ENCODE peak calls at places on chromosome 21, in four cellular contexts. One of them, this sample, is unnamed.

GRCh38 chr21:46214478-46215340 is 13.9 kb downstream of the LSS start:
- DNase-seq in uterus: peak
- DNase-seq in body of pancreas: no peak
- DNase-seq in IMR-90: no peak
- DNase-seq in this sample: no peak

GRCh38 chr21:32921632-32922230 is 104.0 kb upstream of the OLIG2 start:
- DNase-seq in uterus: no peak
- DNase-seq in body of pancreas: no peak
- DNase-seq in IMR-90: peak
- DNase-seq in this sample: peak

GRCh38 chr21:45494851-45495680 is 47.2 kb downstream of the SLC19A1 start:
- DNase-seq in uterus: no peak
- DNase-seq in body of pancreas: no peak
- DNase-seq in IMR-90: no peak
- DNase-seq in this sample: no peak

GRCh38 chr21:45119812-45120211 is 45.4 kb downstream of the ADARB1 start:
- DNase-seq in uterus: peak
- DNase-seq in body of pancreas: no peak
- DNase-seq in IMR-90: no peak
- DNase-seq in this sample: no peak

GRCh38 chr21:37276377-37276776 is 9.2 kb upstream of the VPS26C start:
- DNase-seq in uterus: no peak
- DNase-seq in body of pancreas: no peak
- DNase-seq in IMR-90: no peak
- DNase-seq in this sample: no peak

GRCh38 chr21:25639167-25639921 is at the start of gene JAM2:
- DNase-seq in uterus: peak
- DNase-seq in body of pancreas: peak
- DNase-seq in IMR-90: peak
- DNase-seq in this sample: peak

GRCh38 chr21:34130598-34130985 is 57.2 kb downstream of the MRPS6 start:
- DNase-seq in uterus: no peak
- DNase-seq in body of pancreas: no peak
- DNase-seq in IMR-90: no peak
- DNase-seq in this sample: no peak

GRCh38 chr21:27683292-27683691 is 716.4 kb upstream of the ADAMTS5 start:
- DNase-seq in uterus: no peak
- DNase-seq in body of pancreas: no peak
- DNase-seq in IMR-90: no peak
- DNase-seq in this sample: no peak

GRCh38 chr21:17539323-17539722 is 26.5 kb downstream of the CXADR start:
- DNase-seq in uterus: no peak
- DNase-seq in body of pancreas: no peak
- DNase-seq in IMR-90: no peak
- DNase-seq in this sample: no peak

GRCh38 chr21:17539743-17540341 is 27.0 kb downstream of the CXADR start:
- DNase-seq in uterus: no peak
- DNase-seq in body of pancreas: no peak
- DNase-seq in IMR-90: no peak
- DNase-seq in this sample: no peak

GRCh38 chr21:17538576-17538975 is 25.7 kb downstream of the CXADR start:
- DNase-seq in uterus: no peak
- DNase-seq in body of pancreas: no peak
- DNase-seq in IMR-90: no peak
- DNase-seq in this sample: no peak

GRCh38 chr21:17540530-17540929 is 27.7 kb downstream of the CXADR start:
- DNase-seq in uterus: no peak
- DNase-seq in body of pancreas: no peak
- DNase-seq in IMR-90: no peak
- DNase-seq in this sample: no peak

DNA sequence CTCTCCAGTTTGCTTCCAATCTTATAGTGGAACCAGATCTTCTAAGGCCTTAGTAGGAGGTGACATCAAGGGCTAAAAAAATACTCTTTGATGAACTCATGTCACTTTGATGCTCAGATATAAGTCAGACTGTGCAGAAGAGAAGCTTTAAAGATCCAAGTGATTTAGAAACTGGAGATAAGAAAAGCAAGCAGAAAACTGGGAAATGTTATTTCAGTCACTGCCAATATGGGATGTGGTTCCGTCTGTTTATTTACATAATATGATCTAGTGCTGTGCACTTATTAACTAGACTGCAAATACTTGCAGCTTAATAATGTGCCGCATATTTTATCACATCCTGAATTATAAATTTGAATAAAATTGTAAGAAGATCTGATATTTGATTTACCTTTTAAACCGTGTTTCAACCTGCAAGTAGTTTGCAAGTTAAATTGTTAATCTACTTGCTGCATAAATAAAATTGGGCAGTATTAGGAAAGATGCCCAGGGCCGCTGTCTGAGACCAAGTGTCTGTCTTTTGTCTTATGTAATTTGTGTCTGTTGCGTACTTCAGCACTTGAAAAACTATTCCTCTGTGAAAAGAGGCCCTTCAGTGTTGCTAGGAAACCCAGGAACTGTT is 29.6 kb downstream of the CXADR start:
- DNase-seq in uterus: no peak
- DNase-seq in body of pancreas: no peak
- DNase-seq in IMR-90: no peak
- DNase-seq in this sample: no peak
- TF ChIP-seq POLR2A in uterus: no peak
- TF ChIP-seq POLR2A in body of pancreas: no peak
- TF ChIP-seq POLR2A in IMR-90: no peak
- TF ChIP-seq POLR2A in this sample: no peak

GRCh38 chr21:43735236-43736091 is 16.5 kb downstream of the PDXK start:
- DNase-seq in uterus: no peak
- DNase-seq in body of pancreas: no peak
- DNase-seq in IMR-90: no peak
- DNase-seq in this sample: no peak

GRCh38 chr21:43734830-43735229 is 15.9 kb downstream of the PDXK start:
- DNase-seq in uterus: no peak
- DNase-seq in body of pancreas: no peak
- DNase-seq in IMR-90: peak
- DNase-seq in this sample: peak

GRCh38 chr21:43733529-43734071 is 14.7 kb downstream of the PDXK start:
- DNase-seq in uterus: no peak
- DNase-seq in body of pancreas: peak
- DNase-seq in IMR-90: peak
- DNase-seq in this sample: peak

GRCh38 chr21:43733060-43733459 is 14.1 kb downstream of the PDXK start:
- DNase-seq in uterus: no peak
- DNase-seq in body of pancreas: no peak
- DNase-seq in IMR-90: no peak
- DNase-seq in this sample: no peak

DNA sequence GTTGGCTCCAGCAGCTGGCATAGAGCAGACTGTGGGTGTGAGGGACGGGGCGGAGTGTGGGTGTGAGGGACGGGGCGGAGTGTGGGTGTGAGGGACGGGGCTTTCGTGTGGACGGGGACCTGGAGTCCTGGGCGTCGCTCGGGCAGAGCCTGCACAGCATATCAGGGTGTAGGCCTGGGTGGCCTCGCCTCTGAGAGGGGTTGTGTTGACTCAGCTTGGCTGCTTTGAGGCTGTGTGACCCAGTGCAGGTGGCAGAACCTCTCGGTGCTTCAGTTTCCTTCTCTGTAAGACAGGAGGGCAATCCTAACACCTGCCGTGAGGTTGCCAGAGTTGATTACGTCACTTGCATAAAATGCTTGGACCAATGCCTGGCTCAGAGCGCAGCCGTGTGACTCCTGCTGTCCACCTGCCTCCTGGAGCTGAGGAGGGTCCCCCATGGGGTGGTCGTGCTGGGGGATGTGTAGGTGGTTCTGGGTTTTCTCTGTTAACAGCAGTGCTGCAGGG is 15.3 kb downstream of the PDXK start:
- DNase-seq in uterus: no peak
- DNase-seq in body of pancreas: peak
- DNase-seq in IMR-90: no peak
- DNase-seq in this sample: no peak
- TF ChIP-seq POLR2A in uterus: no peak
- TF ChIP-seq POLR2A in body of pancreas: no peak
- TF ChIP-seq POLR2A in IMR-90: no peak
- TF ChIP-seq POLR2A in this sample: no peak

GRCh38 chr21:39385299-39386145 is 36.6 kb upstream of the HMGN1 start:
- DNase-seq in uterus: peak
- DNase-seq in body of pancreas: peak
- DNase-seq in IMR-90: peak
- DNase-seq in this sample: peak
- TF ChIP-seq POLR2A in uterus: no peak
- TF ChIP-seq POLR2A in body of pancreas: peak
- TF ChIP-seq POLR2A in IMR-90: no peak
- TF ChIP-seq POLR2A in this sample: no peak

DNA sequence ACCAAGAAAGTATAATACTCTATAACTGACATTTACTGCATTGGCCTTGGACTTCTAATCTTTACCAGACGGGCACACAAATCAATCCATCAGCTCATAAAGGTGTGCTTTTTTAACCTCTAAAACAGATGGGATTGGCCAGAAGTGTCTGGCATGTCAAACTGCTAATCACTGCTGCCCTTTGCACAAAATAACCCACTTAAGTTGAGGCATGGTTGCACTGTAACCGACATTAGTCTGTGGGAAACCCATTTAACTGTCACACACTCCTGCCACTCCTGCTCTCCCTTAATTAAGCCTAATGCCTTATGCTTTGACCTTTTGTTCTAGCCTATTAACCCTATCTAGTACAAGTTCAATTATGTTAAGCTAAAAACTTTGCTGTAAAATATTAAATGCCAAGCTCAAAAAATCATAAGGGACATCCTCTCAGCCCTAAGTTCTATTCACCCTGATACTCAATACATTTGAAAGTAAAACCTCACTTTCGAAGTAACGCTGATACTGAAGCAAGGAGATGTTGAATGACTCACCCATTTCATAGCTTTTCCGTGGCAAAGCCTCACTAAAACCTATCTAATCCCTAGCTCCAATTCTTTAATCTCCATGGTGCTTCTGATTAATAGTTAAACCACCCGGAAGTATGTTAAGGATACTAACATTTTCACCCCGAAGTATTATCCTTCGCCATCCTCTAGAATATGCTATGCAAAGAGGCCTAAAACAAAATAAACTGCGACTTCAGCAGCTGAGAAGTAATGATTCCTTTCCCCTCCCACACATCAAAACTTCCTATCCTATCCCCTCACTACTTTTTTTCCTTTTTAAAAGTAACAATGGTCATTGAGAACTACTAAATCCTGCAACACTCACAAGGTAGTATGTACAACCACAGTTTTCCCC is 12.9 kb downstream of the NRIP1 start:
- DNase-seq in uterus: no peak
- DNase-seq in body of pancreas: no peak
- DNase-seq in IMR-90: peak
- DNase-seq in this sample: no peak
- TF ChIP-seq POLR2A in uterus: no peak
- TF ChIP-seq POLR2A in body of pancreas: no peak
- TF ChIP-seq POLR2A in IMR-90: no peak
- TF ChIP-seq POLR2A in this sample: no peak

GRCh38 chr21:42010507-42011493 is 640 bp upstream of the ZBTB21 start:
- DNase-seq in uterus: peak
- DNase-seq in body of pancreas: peak
- DNase-seq in IMR-90: no peak
- DNase-seq in this sample: peak
- TF ChIP-seq POLR2A in uterus: no peak
- TF ChIP-seq POLR2A in body of pancreas: no peak
- TF ChIP-seq POLR2A in IMR-90: peak
- TF ChIP-seq POLR2A in this sample: peak

GRCh38 chr21:36063375-36064084 is 3.2 kb upstream of the SETD4 start:
- DNase-seq in uterus: no peak
- DNase-seq in body of pancreas: no peak
- DNase-seq in IMR-90: no peak
- DNase-seq in this sample: no peak

GRCh38 chr21:36064085-36064460 is 3.7 kb upstream of the SETD4 start:
- DNase-seq in uterus: no peak
- DNase-seq in body of pancreas: no peak
- DNase-seq in IMR-90: no peak
- DNase-seq in this sample: no peak

GRCh38 chr21:36059823-36060158 is 535 bp downstream of the SETD4 start:
- DNase-seq in uterus: no peak
- DNase-seq in body of pancreas: no peak
- DNase-seq in IMR-90: no peak
- DNase-seq in this sample: peak

GRCh38 chr21:36061445-36061844 is 1.1 kb upstream of the SETD4 start:
- DNase-seq in uterus: no peak
- DNase-seq in body of pancreas: no peak
- DNase-seq in IMR-90: no peak
- DNase-seq in this sample: no peak

DNA sequence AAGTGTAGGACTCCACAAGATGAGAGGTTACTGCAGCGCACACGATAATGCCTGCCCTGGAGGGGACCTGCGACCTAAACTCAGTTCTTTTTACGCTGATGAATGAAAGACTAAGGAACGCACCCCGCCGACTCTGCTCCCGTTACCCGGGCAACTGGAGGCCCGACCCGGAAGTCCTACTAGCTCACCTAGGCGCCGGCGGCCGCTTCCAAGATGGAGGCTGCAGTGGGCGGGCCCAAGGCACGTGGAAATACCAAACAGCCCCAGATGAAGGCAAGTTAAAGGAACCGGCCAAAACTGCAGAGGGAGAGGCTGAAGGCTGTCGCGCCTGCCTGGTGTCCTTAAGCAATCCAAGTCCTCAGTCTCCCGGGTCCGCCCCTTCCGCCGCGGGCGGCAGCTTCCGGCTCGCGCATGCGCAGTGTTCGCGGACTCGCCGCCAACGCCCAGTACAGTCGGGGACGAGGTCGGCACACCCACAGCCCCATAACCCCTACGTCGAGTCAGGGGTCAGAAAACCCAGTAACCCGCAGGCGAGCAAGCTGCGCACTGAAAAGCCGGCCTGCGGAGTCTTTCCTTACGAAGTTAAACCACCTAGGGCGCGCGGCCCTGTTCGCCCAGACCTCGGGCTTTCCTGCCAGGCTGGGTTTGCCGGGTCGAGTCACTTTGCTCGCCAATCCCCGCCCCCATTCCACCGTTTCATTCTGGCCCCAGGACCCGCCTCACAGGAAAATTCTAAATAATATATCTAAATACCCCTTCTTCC is at the start of gene SETD4:
- DNase-seq in uterus: peak
- DNase-seq in body of pancreas: peak
- DNase-seq in IMR-90: peak
- DNase-seq in this sample: peak
- TF ChIP-seq POLR2A in uterus: peak
- TF ChIP-seq POLR2A in body of pancreas: peak
- TF ChIP-seq POLR2A in IMR-90: peak
- TF ChIP-seq POLR2A in this sample: peak

GRCh38 chr21:28936721-28937120 is 56.0 kb downstream of the LTN1 start:
- DNase-seq in uterus: no peak
- DNase-seq in body of pancreas: no peak
- DNase-seq in IMR-90: no peak
- DNase-seq in this sample: no peak
- TF ChIP-seq POLR2A in uterus: no peak
- TF ChIP-seq POLR2A in body of pancreas: no peak
- TF ChIP-seq POLR2A in IMR-90: no peak
- TF ChIP-seq POLR2A in this sample: no peak

This sample was measured in testis.